ENCODE peak calls at places on chromosome 2, in nine cellular contexts. U is breast epithelium, B is tibial artery, K is neural progenitor cell, G is IMR-90, T is mucosa of descending colon, X is spleen, L is NB4, R is heart right ventricle. V is an unnamed sample.

GRCh38 chr2:64823794-64824193 is 165.4 kb upstream of the SLC1A4 start:
- DNase-seq in U (no peak), B (no peak), K (no peak), G (no peak), T (no peak), X (no peak), L (no peak), R (no peak), V (no peak)

GRCh38 chr2:233461481-233461891 is 105.1 kb downstream of the USP40 start:
- DNase-seq in U (no peak), B (no peak), K (no peak), G (no peak), T (no peak), X (peak), L (no peak), R (no peak), V (no peak)

GRCh38 chr2:62423235-62423634 is 82.8 kb downstream of the TMEM17 start:
- DNase-seq in U (no peak), B (no peak), K (peak), G (peak), T (no peak), X (no peak), L (no peak), R (no peak), V (no peak)

GRCh38 chr2:55618025-55618648 is 715 bp upstream of the PPP4R3B start:
- DNase-seq in U (no peak), B (no peak), K (peak), G (peak), T (no peak), X (no peak), L (peak), R (no peak), V (peak)

GRCh38 chr2:6957910-6958615 is 40.9 kb downstream of the RNF144A start:
- DNase-seq in U (no peak), B (no peak), K (no peak), G (no peak), T (no peak), X (no peak), L (no peak), R (peak), V (no peak)

GRCh38 chr2:53509827-53510785 is 257.5 kb upstream of the CHAC2 start:
- DNase-seq in U (no peak), B (no peak), K (peak), G (no peak), T (no peak), X (no peak), L (no peak), R (no peak), V (no peak)

GRCh38 chr2:22626621-22627020 is 758.4 kb upstream of the KLHL29 start:
- DNase-seq in U (no peak), B (no peak), K (peak), G (no peak), T (no peak), X (no peak), L (peak), R (no peak), V (no peak)

GRCh38 chr2:233443511-233444183 is 89.4 kb downstream of the DGKD start:
- DNase-seq in U (peak), B (peak), K (peak), G (peak), T (peak), X (peak), L (peak), R (peak), V (peak)

GRCh38 chr2:176149484-176150337 is 1.6 kb upstream of the HOXD4 start:
- DNase-seq in U (no peak), B (no peak), K (no peak), G (no peak), T (no peak), X (no peak), L (no peak), R (no peak), V (no peak)

GRCh38 chr2:223076573-223076972 is 24.6 kb downstream of the KCNE4 start:
- DNase-seq in U (no peak), B (no peak), K (no peak), G (peak), T (no peak), X (no peak), L (no peak), R (no peak), V (peak)

GRCh38 chr2:95799892-95800291 is 191.7 kb downstream of the ANKRD36C start:
- DNase-seq in U (no peak), B (no peak), K (no peak), G (no peak), T (no peak), X (peak), L (no peak), R (peak), V (no peak)

GRCh38 chr2:55957142-55957541 is 33.6 kb upstream of the EFEMP1 start:
- DNase-seq in U (no peak), B (no peak), K (no peak), G (no peak), T (no peak), X (no peak), L (no peak), R (no peak), V (no peak)

GRCh38 chr2:28394331-28394877 is 1.7 kb downstream of the FOSL2 start:
- DNase-seq in U (peak), B (peak), K (no peak), G (peak), T (peak), X (peak), L (peak), R (no peak), V (peak)

GRCh38 chr2:204127238-204127637 is 190.7 kb downstream of the ICOS start:
- DNase-seq in U (no peak), B (no peak), K (no peak), G (no peak), T (no peak), X (no peak), L (peak), R (no peak), V (peak)

GRCh38 chr2:173672573-173673340 is 292.4 kb downstream of the SP3 start:
- DNase-seq in U (no peak), B (no peak), K (no peak), G (no peak), T (no peak), X (no peak), L (no peak), R (no peak), V (no peak)

GRCh38 chr2:69385443-69386151 is 1.4 kb downstream of the GFPT1 start:
- DNase-seq in U (no peak), B (no peak), K (no peak), G (peak), T (no peak), X (no peak), L (peak), R (no peak), V (peak)

GRCh38 chr2:237427807-237428506 is 14.0 kb upstream of the COL6A3 start:
- DNase-seq in U (no peak), B (no peak), K (no peak), G (no peak), T (no peak), X (no peak), L (no peak), R (no peak), V (no peak)

GRCh38 chr2:238898534-238899281 is 50.8 kb downstream of the TWIST2 start:
- DNase-seq in U (no peak), B (no peak), K (no peak), G (no peak), T (no peak), X (peak), L (no peak), R (no peak), V (no peak)

GRCh38 chr2:238897122-238897880 is 49.4 kb downstream of the TWIST2 start:
- DNase-seq in U (no peak), B (no peak), K (no peak), G (no peak), T (no peak), X (peak), L (no peak), R (no peak), V (no peak)

GRCh38 chr2:238897911-238898311 is 50.0 kb downstream of the TWIST2 start:
- DNase-seq in U (no peak), B (no peak), K (no peak), G (no peak), T (peak), X (peak), L (no peak), R (no peak), V (no peak)

GRCh38 chr2:238900511-238900910 is 52.6 kb downstream of the TWIST2 start:
- DNase-seq in U (no peak), B (no peak), K (peak), G (peak), T (no peak), X (peak), L (no peak), R (no peak), V (no peak)

DNA sequence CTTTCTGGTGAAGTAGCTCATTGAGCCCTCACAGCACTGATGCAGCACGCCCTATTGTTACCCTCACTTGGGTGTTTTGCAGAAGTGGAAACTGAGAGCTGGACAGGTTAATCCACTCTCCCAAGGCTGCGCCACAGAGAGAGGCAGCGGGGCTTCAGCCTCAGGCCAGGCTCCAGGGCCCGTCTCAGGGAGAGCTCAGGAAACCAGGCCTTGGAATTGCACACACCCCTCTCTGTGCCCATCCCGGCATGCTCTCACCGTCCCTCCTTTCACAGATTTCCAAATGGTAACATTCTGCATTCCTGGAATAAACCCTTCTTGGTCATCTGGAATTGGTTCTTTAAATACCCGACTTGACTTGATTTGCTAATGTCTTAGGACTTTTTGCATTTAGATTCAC is 51.5 kb downstream of the TWIST2 start:
- DNase-seq in U (no peak), B (no peak), K (no peak), G (no peak), T (no peak), X (peak), L (no peak), R (no peak), V (no peak)
- H3K4me3 ChIP-seq in U (no peak), B (no peak), K (no peak), G (no peak), T (no peak), X (no peak), L (no peak), R (no peak), V (no peak)

GRCh38 chr2:37585295-37585908 is 86.0 kb downstream of the CDC42EP3 start:
- DNase-seq in U (no peak), B (no peak), K (no peak), G (peak), T (peak), X (no peak), L (no peak), R (no peak), V (no peak)
- TF ChIP-seq CTCF in U (no peak), B (no peak), K (no peak), G (no peak), T (no peak), X (no peak), L (no peak), R (no peak), V (no peak)

DNA sequence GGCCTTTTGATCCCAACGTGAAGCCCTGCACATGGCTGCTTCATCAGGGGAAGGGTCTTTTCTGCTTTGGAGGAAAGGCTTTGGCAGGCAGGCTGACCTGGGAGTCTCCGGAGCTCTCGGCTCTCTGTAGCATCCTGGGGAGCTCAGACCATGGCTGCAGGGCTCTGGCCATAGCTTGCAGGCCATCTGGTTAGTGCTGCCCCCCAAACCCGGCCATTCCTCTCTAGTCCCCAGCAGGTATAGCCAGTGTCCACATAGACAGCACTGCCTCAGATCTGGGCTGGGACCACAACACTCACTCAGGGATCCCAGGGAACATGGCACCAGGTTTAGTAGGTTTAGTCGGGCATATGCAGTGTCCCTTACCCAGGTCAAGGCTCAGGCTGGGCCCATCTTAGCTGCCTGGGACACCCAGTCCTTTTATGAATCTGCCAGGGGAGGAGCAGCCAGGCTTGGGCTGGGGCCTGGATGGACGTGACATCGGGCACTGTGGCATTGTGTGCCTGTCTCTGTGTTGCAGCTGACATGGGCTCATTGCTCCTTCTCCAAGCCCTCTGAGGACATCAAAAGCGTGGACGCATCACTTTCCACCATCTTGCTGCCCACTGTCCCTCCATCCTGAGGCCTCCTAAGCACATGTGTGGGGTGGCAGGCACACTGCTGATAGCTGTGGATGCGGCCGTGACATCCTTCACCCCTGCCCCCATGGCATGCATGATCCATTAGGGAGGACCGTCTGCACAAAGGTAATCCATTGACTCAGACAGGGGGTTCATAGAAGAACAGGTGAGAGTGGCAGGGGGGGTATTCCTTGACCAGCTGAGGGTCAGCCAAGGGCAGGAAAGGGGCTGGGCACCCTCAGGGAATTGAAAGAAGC is 19.2 kb upstream of the GPR35 start:
- DNase-seq in U (no peak), B (peak), K (no peak), G (no peak), T (peak), X (peak), L (no peak), R (no peak), V (no peak)
- H3K4me3 ChIP-seq in U (no peak), B (no peak), K (no peak), G (no peak), T (peak), X (no peak), L (no peak), R (no peak), V (no peak)

GRCh38 chr2:128260239-128261138 is 58.2 kb downstream of the HS6ST1 start:
- DNase-seq in U (no peak), B (no peak), K (peak), G (peak), T (no peak), X (no peak), L (no peak), R (no peak), V (peak)
- TF ChIP-seq CTCF in U (peak), B (no peak), K (no peak), G (no peak), T (no peak), X (no peak), L (no peak), R (no peak), V (peak)

GRCh38 chr2:74078467-74078866 is 69.2 kb downstream of the BOLA3 start:
- DNase-seq in U (no peak), B (no peak), K (no peak), G (no peak), T (no peak), X (no peak), L (no peak), R (no peak), V (no peak)
- H3K4me3 ChIP-seq in U (no peak), B (no peak), K (no peak), G (no peak), T (no peak), X (no peak), L (no peak), R (no peak), V (no peak)

GRCh38 chr2:240989451-240990265 is 8.8 kb upstream of the SNED1 start:
- DNase-seq in U (peak), B (peak), K (peak), G (peak), T (peak), X (peak), L (peak), R (no peak), V (no peak)
- TF ChIP-seq CTCF in U (peak), B (peak), K (peak), G (peak), T (peak), X (no peak), L (peak), R (peak), V (peak)

GRCh38 chr2:172437419-172438063 is 10.2 kb downstream of the ITGA6 start:
- DNase-seq in U (no peak), B (no peak), K (no peak), G (no peak), T (no peak), X (no peak), L (peak), R (no peak), V (no peak)
- H3K4me3 ChIP-seq in U (no peak), B (no peak), K (no peak), G (no peak), T (no peak), X (peak), L (no peak), R (no peak), V (no peak)

V was measured in astrocyte of the spinal cord.